ENCODE peak calls at places on chromosomes 11 and 22, in nine cellular contexts. W is CD4-positive, alpha-beta T cell; M is T-helper 9 cell; Z is HFF-Myc; B is fibroblast of lung; Q is astrocyte of the spinal cord; A is IMR-90; P is EL; H is esophagus muscularis mucosa. I is an unnamed sample.

GRCh38 chr11:545171-545570 is 7.8 kb downstream of the LRRC56 start:
- DNase-seq in W (no peak), B (no peak), Q (no peak), M (no peak), H (no peak), Z (no peak), A (no peak), P (no peak), I (no peak)

GRCh38 chr11:57248780-57249383 is 11.8 kb upstream of the APLNR start:
- DNase-seq in H (no peak), A (peak), W (no peak), M (no peak), Q (peak), B (peak), P (peak), Z (peak), I (no peak)

GRCh38 chr22:46107089-46107664 is 43.1 kb upstream of the PPARA start:
- DNase-seq in A (no peak), W (no peak), Z (no peak), M (no peak), Q (no peak), P (no peak), B (no peak), H (no peak), I (no peak)

GRCh38 chr11:13965337-13965736 is 2.8 kb downstream of the SPON1 start:
- DNase-seq in H (no peak), M (no peak), W (no peak), P (no peak), Q (no peak), B (no peak), Z (no peak), A (no peak), I (peak)

GRCh38 chr11:19931141-19931767 is 218.6 kb downstream of the NAV2 start:
- DNase-seq in B (peak), H (no peak), A (no peak), P (peak), W (no peak), Z (peak), Q (peak), M (no peak), I (no peak)

GRCh38 chr11:123472236-123472935 is 42.3 kb downstream of the GRAMD1B start:
- DNase-seq in B (no peak), P (no peak), H (no peak), A (no peak), Q (no peak), Z (no peak), W (no peak), M (no peak), I (no peak)

GRCh38 chr22:48902001-48902869 is 925.4 kb downstream of the BRD1 start:
- DNase-seq in M (no peak), P (no peak), A (no peak), Z (no peak), Q (no peak), W (no peak), H (no peak), B (no peak), I (no peak)

GRCh38 chr11:45163956-45164575 is 17.6 kb downstream of the PRDM11 start:
- DNase-seq in Q (peak), M (no peak), W (no peak), P (no peak), Z (no peak), B (no peak), A (peak), H (no peak), I (no peak)

GRCh38 chr11:123451183-123451907 is 21.3 kb downstream of the GRAMD1B start:
- DNase-seq in B (no peak), M (no peak), W (no peak), A (no peak), H (no peak), P (no peak), Q (no peak), Z (no peak), I (no peak)

GRCh38 chr11:62124186-62125113 is 639 bp downstream of the INCENP start:
- DNase-seq in A (peak), Z (no peak), B (peak), H (no peak), W (no peak), M (no peak), Q (peak), P (peak), I (no peak)

GRCh38 chr22:32751065-32751739 is 50.3 kb upstream of the TIMP3 start:
- DNase-seq in Z (no peak), P (no peak), H (no peak), B (no peak), Q (no peak), W (no peak), M (no peak), A (no peak), I (no peak)

GRCh38 chr11:75313457-75314272 is 37.8 kb downstream of the ARRB1 start:
- DNase-seq in H (no peak), Q (peak), M (no peak), W (no peak), Z (peak), P (peak), A (peak), B (peak), I (no peak)

GRCh38 chr22:17085277-17086091 is 684 bp downstream of the IL17RA start:
- DNase-seq in H (no peak), Q (no peak), P (peak), Z (no peak), A (no peak), B (peak), M (peak), W (no peak), I (no peak)

GRCh38 chr11:105443623-105444022 is 166.2 kb upstream of the GRIA4 start:
- DNase-seq in B (no peak), Q (no peak), A (no peak), H (no peak), W (no peak), Z (no peak), P (no peak), M (no peak), I (no peak)

GRCh38 chr22:23225724-23226496 is 45.6 kb downstream of the BCR start:
- DNase-seq in M (peak), B (peak), W (peak), P (peak), Q (peak), A (no peak), Z (no peak), H (no peak), I (peak)